ENCODE peak calls at places on chromosome 19, in ten cellular contexts. J, A, G, X, B, P, U, N, H and M are unnamed samples.

GRCh38 chr19:5170329-5170745 is 170.3 kb downstream of the PTPRS start:
- DNase-seq in B (peak), G (no peak), U (peak), H (no peak), X (no peak), A (peak), P (no peak), N (no peak), J (peak), M (no peak)

GRCh38 chr19:4678881-4679379 is 8.8 kb upstream of the MYDGF start:
- DNase-seq in N (peak), G (no peak), B (peak), H (no peak), P (no peak), A (no peak), U (no peak), X (no peak), J (peak), M (peak)

GRCh38 chr19:10211071-10211470 is 16.3 kb upstream of the DNMT1 start:
- DNase-seq in N (no peak), G (no peak), J (no peak), H (no peak), P (no peak), A (no peak), U (no peak), B (no peak), X (no peak), M (no peak)

GRCh38 chr19:2249010-2249866 is at the start of gene AMH:
- DNase-seq in N (no peak), G (peak), H (no peak), X (no peak), B (no peak), A (no peak), P (no peak), U (no peak), J (peak), M (no peak)

GRCh38 chr19:11987405-11988231 is 22.8 kb downstream of the ZNF763 start:
- DNase-seq in N (peak), P (peak), U (peak), X (peak), J (peak), B (peak), G (peak), A (peak), H (peak), M (peak)

GRCh38 chr19:805600-806550 is 8.6 kb downstream of the PTBP1 start:
- DNase-seq in P (no peak), U (no peak), N (no peak), X (no peak), A (no peak), G (peak), J (no peak), B (peak), H (no peak), M (no peak)

GRCh38 chr19:13833330-13834265 is 38.4 kb downstream of the ZSWIM4 start:
- DNase-seq in P (peak), G (peak), B (peak), N (peak), X (peak), U (peak), J (peak), A (peak), H (peak), M (peak)

GRCh38 chr19:14114854-14115253 is 2.7 kb downstream of the PRKACA start:
- DNase-seq in J (peak), U (peak), B (peak), A (peak), N (peak), X (no peak), H (no peak), P (no peak), G (peak), M (no peak)

GRCh38 chr19:53511933-53512374 is 26.0 kb upstream of the ZNF331 start:
- DNase-seq in J (peak), N (peak), P (peak), X (no peak), H (peak), U (peak), B (peak), G (peak), A (peak), M (peak)

GRCh38 chr19:15195381-15195964 is 5.3 kb downstream of the NOTCH3 start:
- DNase-seq in P (peak), A (peak), X (peak), U (no peak), B (peak), N (peak), H (no peak), J (no peak), G (peak), M (no peak)

GRCh38 chr19:8571006-8571411 is 6.2 kb downstream of the MYO1F start:
- DNase-seq in H (no peak), P (no peak), J (no peak), B (no peak), A (peak), X (no peak), U (peak), N (peak), G (no peak), M (no peak)

GRCh38 chr19:28372800-28373199 is 840.2 kb downstream of the UQCRFS1 start:
- DNase-seq in G (no peak), X (no peak), P (no peak), J (no peak), N (no peak), H (no peak), U (no peak), B (no peak), A (no peak), M (no peak)

GRCh38 chr19:28377077-28377476 is 835.9 kb downstream of the UQCRFS1 start:
- DNase-seq in U (no peak), A (no peak), X (no peak), B (no peak), N (no peak), P (no peak), J (no peak), G (no peak), H (no peak), M (no peak)

DNA sequence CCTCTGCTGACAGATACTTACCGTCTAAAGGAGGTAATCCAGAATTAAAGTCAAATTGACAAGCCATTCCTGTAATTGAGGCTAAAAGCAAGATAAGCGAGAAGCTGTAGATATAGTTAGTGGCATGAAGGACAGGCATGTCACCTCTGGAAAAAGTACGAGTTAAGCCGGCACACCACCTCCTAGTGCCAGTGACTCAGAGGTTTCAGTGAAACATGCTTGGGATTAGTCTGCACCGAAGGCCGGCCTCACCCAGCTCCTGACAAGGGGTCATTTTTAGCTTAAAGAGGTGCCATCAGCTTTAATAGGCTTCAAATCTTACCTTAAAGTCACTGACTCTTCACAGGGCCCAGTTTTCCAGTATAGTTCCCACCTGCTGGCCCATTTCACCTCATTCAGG is 838.0 kb downstream of the UQCRFS1 start:
- DNase-seq in H (no peak), J (no peak), A (no peak), X (no peak), G (no peak), U (no peak), B (no peak), P (no peak), N (no peak), M (no peak)
- TF ChIP-seq POLR2A in H (no peak), J (no peak), A (no peak), X (no peak), G (no peak), U (no peak), B (no peak), P (no peak), N (no peak), M (no peak)

GRCh38 chr19:16777811-16778210 is 51.4 kb upstream of the SIN3B start:
- DNase-seq in A (no peak), J (no peak), B (no peak), U (no peak), G (no peak), N (no peak), P (no peak), X (no peak), H (no peak), M (no peak)
- TF ChIP-seq POLR2A in A (no peak), J (no peak), B (no peak), U (no peak), G (no peak), N (no peak), P (no peak), X (no peak), H (no peak), M (no peak)

GRCh38 chr19:19203012-19203856 is at the start of gene NR2C2AP:
- DNase-seq in U (peak), B (peak), P (peak), A (peak), X (peak), H (peak), J (peak), G (peak), N (peak), M (peak)
- TF ChIP-seq POLR2A in U (no peak), B (peak), P (no peak), A (no peak), X (no peak), H (no peak), J (no peak), G (peak), N (no peak), M (peak)

GRCh38 chr19:35899547-35900214 is 659 bp downstream of the NFKBID start:
- DNase-seq in G (peak), N (peak), A (peak), B (peak), P (peak), H (peak), X (peak), U (peak), J (peak), M (peak)
- TF ChIP-seq POLR2A in G (peak), N (no peak), A (peak), B (no peak), P (peak), H (peak), X (no peak), U (peak), J (peak), M (no peak)

GRCh38 chr19:41330476-41330875 is 20.5 kb downstream of the CCDC97 start:
- DNase-seq in B (no peak), N (no peak), U (no peak), X (no peak), H (no peak), J (no peak), G (no peak), A (no peak), P (no peak), M (no peak)

GRCh38 chr19:41328157-41328817 is 18.3 kb downstream of the CCDC97 start:
- DNase-seq in X (no peak), G (no peak), J (peak), U (peak), B (no peak), P (no peak), H (no peak), N (no peak), A (no peak), M (peak)

GRCh38 chr19:41327076-41327475 is 17.1 kb downstream of the CCDC97 start:
- DNase-seq in U (no peak), J (no peak), A (no peak), H (no peak), G (no peak), P (no peak), N (no peak), B (no peak), X (no peak), M (no peak)

GRCh38 chr19:41327499-41328156 is 17.7 kb downstream of the CCDC97 start:
- DNase-seq in G (peak), H (no peak), A (peak), B (no peak), X (peak), J (peak), P (peak), N (peak), U (peak), M (peak)

GRCh38 chr19:41328818-41329220 is 18.8 kb downstream of the CCDC97 start:
- DNase-seq in A (no peak), B (no peak), U (no peak), X (no peak), J (no peak), P (no peak), N (no peak), H (no peak), G (no peak), M (peak)
- TF ChIP-seq POLR2A in A (no peak), B (no peak), U (no peak), X (no peak), J (no peak), P (no peak), N (no peak), H (no peak), G (no peak), M (no peak)

DNA sequence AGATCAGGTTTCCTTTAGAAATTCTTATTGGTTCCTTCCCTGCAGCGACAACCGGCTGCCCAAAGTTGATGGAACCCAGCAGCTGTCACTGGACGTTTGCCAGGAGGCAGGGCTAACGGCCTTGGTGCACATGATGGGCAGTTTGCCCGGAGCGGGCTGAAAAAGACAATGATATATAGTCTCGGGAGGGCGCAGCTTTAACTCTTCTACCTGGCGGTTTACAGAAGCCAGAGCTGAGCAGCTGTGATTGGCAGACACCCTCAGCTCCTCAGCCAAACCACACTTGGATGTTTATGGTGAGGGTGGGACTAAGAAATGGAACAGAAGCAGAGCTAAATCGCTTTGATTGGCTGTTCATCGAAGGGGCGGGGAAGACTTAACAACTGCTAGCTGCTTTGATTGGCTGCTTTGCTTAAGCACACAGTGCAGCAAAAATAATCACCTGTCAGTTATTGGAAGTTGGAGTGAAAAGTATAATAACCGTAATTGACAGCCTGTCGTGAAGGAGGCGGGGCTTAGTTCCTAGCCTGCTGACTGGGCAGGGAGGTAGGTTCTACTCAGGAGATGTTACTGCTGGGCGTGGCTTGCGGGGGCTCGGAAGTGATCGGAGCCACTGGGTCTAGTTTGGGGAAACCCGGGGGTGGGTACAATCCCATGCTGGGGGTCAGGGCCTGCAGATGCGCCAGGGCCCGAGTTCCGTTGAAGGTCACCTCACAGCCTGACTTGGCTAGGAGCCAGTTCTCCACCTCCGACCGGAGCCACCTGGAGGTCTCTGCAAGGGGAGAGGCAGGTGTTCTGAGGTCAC is 7.5 kb downstream of the EMP3 start:
- DNase-seq in H (peak), X (peak), U (peak), B (peak), G (peak), J (peak), P (peak), N (peak), A (peak), M (peak)
- TF ChIP-seq POLR2A in H (no peak), X (no peak), U (peak), B (peak), G (peak), J (peak), P (peak), N (no peak), A (peak), M (no peak)